ENCODE peak calls at places on chromosomes 2 and 18, in ten cellular contexts. One of them, this sample, is unnamed.

GRCh38 chr2:64134813-64135212 is 9.4 kb downstream of the PELI1 start:
- DNase-seq in retinal pigment epithelial cell: no peak
- DNase-seq in Panc1: no peak
- DNase-seq in brain microvascular endothelial cell: no peak
- DNase-seq in NB4: no peak
- DNase-seq in HL-60: no peak
- DNase-seq in BJ: no peak
- DNase-seq in AG04450: no peak
- DNase-seq in IMR-90: no peak
- DNase-seq in fibroblast of the aortic adventitia: peak
- DNase-seq in this sample: no peak

GRCh38 chr18:76988827-76989646 is 143.5 kb downstream of the MBP start:
- DNase-seq in fibroblast of the aortic adventitia: no peak
- DNase-seq in brain microvascular endothelial cell: no peak
- DNase-seq in retinal pigment epithelial cell: no peak
- DNase-seq in Panc1: no peak
- DNase-seq in IMR-90: no peak
- DNase-seq in HL-60: no peak
- DNase-seq in BJ: no peak
- DNase-seq in NB4: no peak
- DNase-seq in AG04450: no peak
- DNase-seq in this sample: no peak

GRCh38 chr2:72003796-72004195 is 143.9 kb downstream of the CYP26B1 start:
- DNase-seq in brain microvascular endothelial cell: no peak
- DNase-seq in retinal pigment epithelial cell: no peak
- DNase-seq in Panc1: no peak
- DNase-seq in BJ: no peak
- DNase-seq in fibroblast of the aortic adventitia: no peak
- DNase-seq in AG04450: no peak
- DNase-seq in IMR-90: no peak
- DNase-seq in HL-60: no peak
- DNase-seq in NB4: no peak
- DNase-seq in this sample: no peak

GRCh38 chr2:55992465-55992864 is 68.9 kb upstream of the EFEMP1 start:
- DNase-seq in BJ: peak
- DNase-seq in HL-60: no peak
- DNase-seq in IMR-90: peak
- DNase-seq in retinal pigment epithelial cell: peak
- DNase-seq in fibroblast of the aortic adventitia: peak
- DNase-seq in AG04450: peak
- DNase-seq in NB4: no peak
- DNase-seq in Panc1: no peak
- DNase-seq in brain microvascular endothelial cell: peak
- DNase-seq in this sample: no peak

GRCh38 chr2:108613261-108614042 is 79.2 kb downstream of the LIMS1 start:
- DNase-seq in Panc1: no peak
- DNase-seq in AG04450: no peak
- DNase-seq in NB4: no peak
- DNase-seq in IMR-90: peak
- DNase-seq in fibroblast of the aortic adventitia: no peak
- DNase-seq in brain microvascular endothelial cell: no peak
- DNase-seq in retinal pigment epithelial cell: no peak
- DNase-seq in BJ: no peak
- DNase-seq in HL-60: no peak
- DNase-seq in this sample: peak

GRCh38 chr2:53740170-53740569 is 27.4 kb upstream of the CHAC2 start:
- DNase-seq in BJ: no peak
- DNase-seq in retinal pigment epithelial cell: peak
- DNase-seq in AG04450: peak
- DNase-seq in Panc1: no peak
- DNase-seq in HL-60: no peak
- DNase-seq in IMR-90: peak
- DNase-seq in brain microvascular endothelial cell: no peak
- DNase-seq in fibroblast of the aortic adventitia: peak
- DNase-seq in NB4: peak
- DNase-seq in this sample: no peak

GRCh38 chr2:120436460-120436739 is 90.5 kb downstream of the INHBB start:
- DNase-seq in fibroblast of the aortic adventitia: no peak
- DNase-seq in retinal pigment epithelial cell: no peak
- DNase-seq in HL-60: no peak
- DNase-seq in AG04450: no peak
- DNase-seq in brain microvascular endothelial cell: no peak
- DNase-seq in BJ: peak
- DNase-seq in Panc1: no peak
- DNase-seq in IMR-90: no peak
- DNase-seq in NB4: peak
- DNase-seq in this sample: no peak

GRCh38 chr2:84435331-84436081 is 23.6 kb downstream of the SUCLG1 start:
- DNase-seq in AG04450: peak
- DNase-seq in BJ: no peak
- DNase-seq in NB4: no peak
- DNase-seq in fibroblast of the aortic adventitia: peak
- DNase-seq in retinal pigment epithelial cell: peak
- DNase-seq in brain microvascular endothelial cell: peak
- DNase-seq in HL-60: no peak
- DNase-seq in Panc1: no peak
- DNase-seq in IMR-90: peak
- DNase-seq in this sample: no peak

GRCh38 chr18:32461704-32462272 is 8.9 kb downstream of the GAREM1 start:
- DNase-seq in NB4: no peak
- DNase-seq in AG04450: no peak
- DNase-seq in fibroblast of the aortic adventitia: no peak
- DNase-seq in IMR-90: peak
- DNase-seq in brain microvascular endothelial cell: no peak
- DNase-seq in Panc1: no peak
- DNase-seq in retinal pigment epithelial cell: no peak
- DNase-seq in HL-60: no peak
- DNase-seq in BJ: no peak
- DNase-seq in this sample: no peak

GRCh38 chr2:20050104-20050711 is 1.2 kb downstream of the LAPTM4A start:
- DNase-seq in BJ: no peak
- DNase-seq in AG04450: peak
- DNase-seq in retinal pigment epithelial cell: no peak
- DNase-seq in fibroblast of the aortic adventitia: peak
- DNase-seq in HL-60: peak
- DNase-seq in IMR-90: peak
- DNase-seq in brain microvascular endothelial cell: no peak
- DNase-seq in Panc1: no peak
- DNase-seq in NB4: peak
- DNase-seq in this sample: no peak

GRCh38 chr2:47201224-47201623 is 46.1 kb upstream of the STPG4 start:
- DNase-seq in fibroblast of the aortic adventitia: peak
- DNase-seq in IMR-90: peak
- DNase-seq in NB4: no peak
- DNase-seq in BJ: no peak
- DNase-seq in Panc1: no peak
- DNase-seq in HL-60: no peak
- DNase-seq in retinal pigment epithelial cell: no peak
- DNase-seq in AG04450: no peak
- DNase-seq in brain microvascular endothelial cell: no peak
- DNase-seq in this sample: no peak

GRCh38 chr2:84491741-84492140 is 24.6 kb upstream of the DNAH6 start:
- DNase-seq in IMR-90: no peak
- DNase-seq in retinal pigment epithelial cell: no peak
- DNase-seq in HL-60: no peak
- DNase-seq in Panc1: no peak
- DNase-seq in AG04450: no peak
- DNase-seq in brain microvascular endothelial cell: no peak
- DNase-seq in fibroblast of the aortic adventitia: no peak
- DNase-seq in BJ: no peak
- DNase-seq in NB4: no peak
- DNase-seq in this sample: no peak

GRCh38 chr2:146031158-146031557 is 1511.2 kb upstream of the ZEB2 start:
- DNase-seq in brain microvascular endothelial cell: no peak
- DNase-seq in NB4: no peak
- DNase-seq in BJ: no peak
- DNase-seq in IMR-90: peak
- DNase-seq in retinal pigment epithelial cell: no peak
- DNase-seq in Panc1: no peak
- DNase-seq in HL-60: no peak
- DNase-seq in fibroblast of the aortic adventitia: peak
- DNase-seq in AG04450: no peak
- DNase-seq in this sample: no peak

GRCh38 chr2:109284816-109285215 is 155.8 kb downstream of the SH3RF3 start:
- DNase-seq in Panc1: no peak
- DNase-seq in retinal pigment epithelial cell: no peak
- DNase-seq in BJ: peak
- DNase-seq in AG04450: peak
- DNase-seq in fibroblast of the aortic adventitia: peak
- DNase-seq in IMR-90: peak
- DNase-seq in HL-60: no peak
- DNase-seq in brain microvascular endothelial cell: no peak
- DNase-seq in NB4: no peak
- DNase-seq in this sample: no peak

GRCh38 chr2:26561918-26562810 is 79.0 kb downstream of the CIB4 start:
- DNase-seq in BJ: no peak
- DNase-seq in IMR-90: no peak
- DNase-seq in brain microvascular endothelial cell: no peak
- DNase-seq in fibroblast of the aortic adventitia: no peak
- DNase-seq in HL-60: peak
- DNase-seq in Panc1: no peak
- DNase-seq in AG04450: no peak
- DNase-seq in NB4: peak
- DNase-seq in retinal pigment epithelial cell: no peak
- DNase-seq in this sample: no peak

GRCh38 chr18:55509631-55510372 is 78.2 kb downstream of the TCF4 start:
- DNase-seq in HL-60: no peak
- DNase-seq in fibroblast of the aortic adventitia: peak
- DNase-seq in AG04450: peak
- DNase-seq in IMR-90: peak
- DNase-seq in brain microvascular endothelial cell: peak
- DNase-seq in Panc1: no peak
- DNase-seq in NB4: no peak
- DNase-seq in retinal pigment epithelial cell: peak
- DNase-seq in BJ: peak
- DNase-seq in this sample: no peak

GRCh38 chr2:7722212-7722910 is 805.1 kb downstream of the RNF144A start:
- DNase-seq in IMR-90: no peak
- DNase-seq in AG04450: no peak
- DNase-seq in NB4: no peak
- DNase-seq in HL-60: no peak
- DNase-seq in fibroblast of the aortic adventitia: no peak
- DNase-seq in Panc1: no peak
- DNase-seq in BJ: no peak
- DNase-seq in brain microvascular endothelial cell: no peak
- DNase-seq in retinal pigment epithelial cell: no peak
- DNase-seq in this sample: no peak

GRCh38 chr2:112626604-112627059 is 19.1 kb upstream of the SLC20A1 start:
- DNase-seq in AG04450: no peak
- DNase-seq in retinal pigment epithelial cell: no peak
- DNase-seq in HL-60: peak
- DNase-seq in brain microvascular endothelial cell: no peak
- DNase-seq in IMR-90: peak
- DNase-seq in Panc1: peak
- DNase-seq in BJ: peak
- DNase-seq in NB4: peak
- DNase-seq in fibroblast of the aortic adventitia: peak
- DNase-seq in this sample: no peak
- H3K4me3 ChIP-seq in AG04450: peak
- H3K4me3 ChIP-seq in retinal pigment epithelial cell: peak
- H3K4me3 ChIP-seq in HL-60: peak
- H3K4me3 ChIP-seq in brain microvascular endothelial cell: peak
- H3K4me3 ChIP-seq in IMR-90: no peak
- H3K4me3 ChIP-seq in Panc1: peak
- H3K4me3 ChIP-seq in BJ: no peak
- H3K4me3 ChIP-seq in NB4: peak
- H3K4me3 ChIP-seq in fibroblast of the aortic adventitia: peak
- H3K4me3 ChIP-seq in this sample: no peak

GRCh38 chr2:206556357-206556949 is 85.8 kb upstream of the FAM237A start:
- DNase-seq in fibroblast of the aortic adventitia: peak
- DNase-seq in NB4: peak
- DNase-seq in IMR-90: peak
- DNase-seq in brain microvascular endothelial cell: no peak
- DNase-seq in HL-60: peak
- DNase-seq in AG04450: peak
- DNase-seq in Panc1: peak
- DNase-seq in BJ: no peak
- DNase-seq in retinal pigment epithelial cell: peak
- DNase-seq in this sample: peak
- TF ChIP-seq CTCF in fibroblast of the aortic adventitia: peak
- TF ChIP-seq CTCF in NB4: peak
- TF ChIP-seq CTCF in IMR-90: peak
- TF ChIP-seq CTCF in brain microvascular endothelial cell: peak
- TF ChIP-seq CTCF in HL-60: peak
- TF ChIP-seq CTCF in AG04450: peak
- TF ChIP-seq CTCF in Panc1: peak
- TF ChIP-seq CTCF in BJ: peak
- TF ChIP-seq CTCF in retinal pigment epithelial cell: peak
- TF ChIP-seq CTCF in this sample: peak

GRCh38 chr2:136068828-136069227 is 49.1 kb downstream of the CXCR4 start:
- DNase-seq in BJ: no peak
- DNase-seq in NB4: no peak
- DNase-seq in IMR-90: no peak
- DNase-seq in Panc1: no peak
- DNase-seq in fibroblast of the aortic adventitia: no peak
- DNase-seq in AG04450: no peak
- DNase-seq in HL-60: no peak
- DNase-seq in brain microvascular endothelial cell: no peak
- DNase-seq in retinal pigment epithelial cell: no peak
- DNase-seq in this sample: no peak

GRCh38 chr2:136075466-136075865 is 42.5 kb downstream of the CXCR4 start:
- DNase-seq in AG04450: no peak
- DNase-seq in Panc1: no peak
- DNase-seq in retinal pigment epithelial cell: peak
- DNase-seq in IMR-90: no peak
- DNase-seq in brain microvascular endothelial cell: no peak
- DNase-seq in HL-60: no peak
- DNase-seq in BJ: no peak
- DNase-seq in NB4: no peak
- DNase-seq in fibroblast of the aortic adventitia: no peak
- DNase-seq in this sample: no peak

GRCh38 chr2:136077138-136077537 is 40.8 kb downstream of the CXCR4 start:
- DNase-seq in brain microvascular endothelial cell: no peak
- DNase-seq in retinal pigment epithelial cell: no peak
- DNase-seq in Panc1: no peak
- DNase-seq in IMR-90: no peak
- DNase-seq in fibroblast of the aortic adventitia: no peak
- DNase-seq in HL-60: no peak
- DNase-seq in NB4: no peak
- DNase-seq in BJ: no peak
- DNase-seq in AG04450: no peak
- DNase-seq in this sample: no peak

GRCh38 chr2:136070913-136071312 is 47.0 kb downstream of the CXCR4 start:
- DNase-seq in Panc1: no peak
- DNase-seq in HL-60: no peak
- DNase-seq in AG04450: no peak
- DNase-seq in retinal pigment epithelial cell: no peak
- DNase-seq in BJ: no peak
- DNase-seq in fibroblast of the aortic adventitia: no peak
- DNase-seq in IMR-90: no peak
- DNase-seq in NB4: no peak
- DNase-seq in brain microvascular endothelial cell: no peak
- DNase-seq in this sample: no peak

GRCh38 chr2:136072616-136073015 is 45.3 kb downstream of the CXCR4 start:
- DNase-seq in retinal pigment epithelial cell: no peak
- DNase-seq in NB4: no peak
- DNase-seq in AG04450: no peak
- DNase-seq in HL-60: no peak
- DNase-seq in fibroblast of the aortic adventitia: no peak
- DNase-seq in brain microvascular endothelial cell: no peak
- DNase-seq in Panc1: no peak
- DNase-seq in IMR-90: no peak
- DNase-seq in BJ: no peak
- DNase-seq in this sample: peak
- H3K4me3 ChIP-seq in retinal pigment epithelial cell: no peak
- H3K4me3 ChIP-seq in NB4: no peak
- H3K4me3 ChIP-seq in AG04450: no peak
- H3K4me3 ChIP-seq in HL-60: no peak
- H3K4me3 ChIP-seq in fibroblast of the aortic adventitia: no peak
- H3K4me3 ChIP-seq in brain microvascular endothelial cell: no peak
- H3K4me3 ChIP-seq in Panc1: no peak
- H3K4me3 ChIP-seq in IMR-90: no peak
- H3K4me3 ChIP-seq in BJ: no peak
- H3K4me3 ChIP-seq in this sample: no peak

GRCh38 chr2:178193823-178194599 is at the start of gene OSBPL6:
- DNase-seq in NB4: peak
- DNase-seq in IMR-90: peak
- DNase-seq in retinal pigment epithelial cell: no peak
- DNase-seq in brain microvascular endothelial cell: peak
- DNase-seq in AG04450: no peak
- DNase-seq in fibroblast of the aortic adventitia: peak
- DNase-seq in BJ: peak
- DNase-seq in Panc1: no peak
- DNase-seq in HL-60: peak
- DNase-seq in this sample: no peak
- TF ChIP-seq CTCF in NB4: no peak
- TF ChIP-seq CTCF in IMR-90: peak
- TF ChIP-seq CTCF in retinal pigment epithelial cell: no peak
- TF ChIP-seq CTCF in brain microvascular endothelial cell: peak
- TF ChIP-seq CTCF in AG04450: no peak
- TF ChIP-seq CTCF in fibroblast of the aortic adventitia: no peak
- TF ChIP-seq CTCF in BJ: no peak
- TF ChIP-seq CTCF in Panc1: peak
- TF ChIP-seq CTCF in HL-60: no peak
- TF ChIP-seq CTCF in this sample: peak